ENCODE peak calls at places on chromosomes 12 and 14, in nine cellular contexts. W is neural crest cell, U is AG09309, R is fibroblast of the aortic adventitia, V is right lobe of liver, L is fibroblast of lung, K is GM23338, I is choroid plexus epithelial cell, A is dorsolateral prefrontal cortex. N is an unnamed sample.

GRCh38 chr12:79925492-79925891 is 9.4 kb downstream of the PPP1R12A start:
- DNase-seq in W (no peak), U (no peak), R (no peak), V (no peak), L (no peak), K (no peak), I (peak; percentile 39), A (no peak), N (no peak)

GRCh38 chr12:751192-751827 is 1.1 kb upstream of the WNK1 start:
- DNase-seq in W (peak; percentile 90), U (peak; percentile 81), R (peak; percentile 96), V (peak; percentile 93), L (peak; percentile 96), K (peak; percentile 99), I (peak; percentile 99), A (peak; percentile 92), N (peak; percentile 96)

GRCh38 chr12:106229036-106229591 is 18.7 kb downstream of the CKAP4 start:
- DNase-seq in W (no peak), U (no peak), R (no peak), V (no peak), L (no peak), K (no peak), I (no peak), A (no peak), N (no peak)

GRCh38 chr12:128818065-128819022 is 5.4 kb downstream of the SLC15A4 start:
- DNase-seq in W (no peak), U (peak; percentile 32), R (peak; percentile 83), V (no peak), L (peak; percentile 20), K (no peak), I (peak; percentile 50), A (no peak), N (no peak)

GRCh38 chr12:77299001-77299400 is 233.6 kb upstream of the E2F7 start:
- DNase-seq in W (no peak), U (peak; percentile 13), R (peak; percentile 72), V (no peak), L (peak; percentile 38), K (no peak), I (peak; percentile 1), A (no peak), N (no peak)

GRCh38 chr12:16350682-16351081 is 3.2 kb downstream of the MGST1 start:
- DNase-seq in W (no peak), U (peak; percentile 84), R (peak; percentile 97), V (no peak), L (peak; percentile 97), K (no peak), I (peak; percentile 98), A (no peak), N (no peak)

GRCh38 chr12:46523863-46524770 is 151.5 kb upstream of the SLC38A2 start:
- DNase-seq in W (no peak), U (peak; percentile 80), R (peak; percentile 95), V (no peak), L (peak; percentile 85), K (no peak), I (peak; percentile 84), A (no peak), N (peak; percentile 60)

GRCh38 chr12:108696111-108696995 is 35.0 kb downstream of the CORO1C start:
- DNase-seq in W (no peak), U (peak; percentile 99), R (peak; percentile 100), V (no peak), L (peak; percentile 99), K (no peak), I (peak; percentile 97), A (no peak), N (peak; percentile 66)

GRCh38 chr14:25215607-25216006 is 165.7 kb upstream of the STXBP6 start:
- DNase-seq in W (no peak), U (no peak), R (no peak), V (no peak), L (no peak), K (no peak), I (no peak), A (no peak), N (no peak)

GRCh38 chr14:33359288-33359881 is 420.7 kb downstream of the NPAS3 start:
- DNase-seq in W (no peak), U (no peak), R (no peak), V (no peak), L (peak; percentile 8), K (no peak), I (peak; percentile 26), A (no peak), N (no peak)

GRCh38 chr14:20684662-20685456 is 499 bp downstream of the RNASE4 start:
- DNase-seq in W (peak; percentile 17), U (peak; percentile 8), R (peak; percentile 69), V (no peak), L (peak; percentile 50), K (peak; percentile 66), I (peak; percentile 52), A (no peak), N (no peak)

GRCh38 chr12:112680993-112681392 is 110.6 kb upstream of the RPH3A start:
- DNase-seq in W (no peak), U (no peak), R (no peak), V (no peak), L (no peak), K (no peak), I (no peak), A (no peak), N (no peak)

GRCh38 chr12:3658327-3659163 is 94.4 kb downstream of the CRACR2A start:
- DNase-seq in W (peak; percentile 53), U (no peak), R (peak; percentile 43), V (no peak), L (peak; percentile 37), K (peak; percentile 87), I (peak; percentile 46), A (no peak), N (peak; percentile 55)

GRCh38 chr12:124130717-124131670 is 158.0 kb downstream of the ZNF664 start:
- DNase-seq in W (no peak), U (no peak), R (no peak), V (peak; percentile 59), L (no peak), K (peak; percentile 62), I (no peak), A (no peak), N (no peak)

GRCh38 chr12:21677622-21678277 is 20.1 kb upstream of the LDHB start:
- DNase-seq in W (no peak), U (no peak), R (peak; percentile 11), V (no peak), L (no peak), K (no peak), I (no peak), A (no peak), N (peak; percentile 25)

GRCh38 chr14:99540196-99541032 is 59.2 kb downstream of the CCNK start:
- DNase-seq in W (no peak), U (no peak), R (no peak), V (no peak), L (no peak), K (no peak), I (no peak), A (no peak), N (no peak)

GRCh38 chr12:30764251-30764650 is 9.5 kb upstream of the CAPRIN2 start:
- DNase-seq in W (no peak), U (no peak), R (no peak), V (no peak), L (no peak), K (no peak), I (no peak), A (no peak), N (no peak)

DNA sequence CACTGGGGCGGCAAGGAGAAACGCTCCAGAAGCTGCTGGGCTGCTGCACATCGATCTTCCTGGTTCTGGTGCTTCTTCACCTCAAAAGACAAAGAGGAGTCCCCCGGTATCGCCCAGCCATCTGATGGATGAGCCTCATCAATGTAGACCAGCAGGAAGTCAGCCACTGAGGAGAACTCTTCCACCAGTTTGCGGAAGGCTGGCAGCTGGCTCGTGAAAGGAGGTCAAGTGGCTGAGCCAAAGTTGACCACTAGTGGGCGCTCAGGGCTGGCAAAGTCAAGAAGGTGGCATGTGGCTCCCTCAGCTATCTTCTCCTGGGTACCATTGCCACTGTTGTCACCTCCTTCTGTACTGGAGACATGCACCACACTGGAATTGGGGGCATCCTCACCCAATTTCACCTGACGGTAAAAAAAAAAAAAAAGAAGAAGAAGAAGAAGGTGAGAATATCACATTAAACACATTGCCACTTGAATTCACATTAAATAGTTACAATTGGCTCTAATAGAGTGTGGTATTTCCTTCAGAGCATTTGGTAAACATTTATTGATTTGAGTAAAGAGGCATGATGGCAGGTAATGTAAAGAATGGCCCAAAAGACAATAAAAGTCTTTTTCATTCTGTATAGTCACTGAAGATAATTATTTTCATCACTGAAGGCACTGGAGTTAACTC is 8.3 kb downstream of the DIO2 start:
- DNase-seq in W (peak; percentile 2), U (no peak), R (no peak), V (no peak), L (no peak), K (peak; percentile 81), I (no peak), A (no peak), N (peak; percentile 51)
- TF ChIP-seq CTCF in W (peak; percentile 44), U (peak; percentile 27), R (peak; percentile 35), V (no peak), L (peak; percentile 41), K (peak; percentile 76), I (peak; percentile 35), A (no peak), N (no peak)

GRCh38 chr14:50318031-50318626 is 6.0 kb downstream of the DMAC2L start:
- DNase-seq in W (no peak), U (peak; percentile 29), R (peak; percentile 75), V (no peak), L (peak; percentile 78), K (peak; percentile 74), I (peak; percentile 78), A (no peak), N (no peak)
- TF ChIP-seq CTCF in W (peak; percentile 76), U (peak; percentile 59), R (peak; percentile 78), V (peak; percentile 52), L (peak; percentile 67), K (peak; percentile 78), I (peak; percentile 63), A (peak; percentile 87), N (peak; percentile 58)

DNA sequence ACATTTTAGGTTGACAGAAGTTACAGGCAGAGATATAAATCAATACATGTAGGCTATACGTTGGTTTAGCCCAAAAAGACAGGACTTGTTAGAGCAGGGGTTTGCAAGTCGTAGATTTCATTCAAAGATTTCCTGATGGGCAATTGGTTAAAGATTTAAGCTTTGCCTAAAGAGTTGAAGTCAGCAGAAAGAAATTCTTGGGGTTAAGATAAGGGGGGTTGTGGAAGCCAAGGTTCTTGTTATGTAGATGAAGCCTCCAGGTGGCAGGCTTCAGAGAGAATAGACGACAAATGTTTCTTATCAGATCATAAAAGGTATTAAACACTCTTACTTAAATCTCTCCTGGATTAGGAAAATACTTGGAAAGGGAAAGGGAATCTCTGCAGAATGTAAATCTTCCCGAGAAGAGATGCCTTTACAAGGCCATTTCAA is 510.8 kb downstream of the TMTC2 start:
- DNase-seq in W (no peak), U (no peak), R (no peak), V (no peak), L (no peak), K (peak; percentile 78), I (no peak), A (no peak), N (no peak)
- TF ChIP-seq CTCF in W (no peak), U (no peak), R (no peak), V (no peak), L (no peak), K (no peak), I (no peak), A (no peak), N (no peak)

DNA sequence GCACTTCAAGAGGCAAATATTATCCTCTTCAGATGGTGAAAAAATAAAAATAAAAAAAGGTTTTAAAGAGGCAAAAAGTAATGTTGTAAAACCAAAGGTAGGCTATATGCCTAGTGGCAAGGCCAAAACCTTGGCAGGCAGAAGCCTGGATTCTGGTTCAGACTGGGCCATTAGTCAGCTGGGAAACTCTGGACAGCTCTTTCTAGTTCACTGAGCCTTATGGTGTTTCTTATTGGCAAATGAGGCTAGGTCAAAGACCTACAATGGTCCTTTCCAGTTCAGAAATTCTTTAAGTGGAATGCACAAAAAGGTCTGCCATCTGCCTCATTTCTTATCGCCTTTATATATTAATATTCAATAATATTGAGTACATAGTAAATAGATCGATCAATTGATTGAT is 44.6 kb downstream of the PTPRB start:
- DNase-seq in W (no peak), U (no peak), R (no peak), V (no peak), L (no peak), K (no peak), I (no peak), A (no peak), N (no peak)
- TF ChIP-seq CTCF in W (no peak), U (no peak), R (no peak), V (no peak), L (no peak), K (no peak), I (no peak), A (no peak), N (no peak)

N was measured in activated CD8-positive, alpha-beta T cell treated with anti-CD3 and anti-CD28 coated beads for 36 hours.